ENCODE peak calls at places on chromosomes 12 and 14, in four cellular contexts. R is A549, Q is GM12878, E is IMR-90. O is an unnamed sample.

GRCh38 chr14:71711619-71712018 is 220.6 kb upstream of the RGS6 start:
- DNase-seq in R (no peak), Q (no peak), E (peak; percentile 94), O (no peak)

GRCh38 chr14:31124197-31124596 is 83.4 kb downstream of the HECTD1 start:
- DNase-seq in R (no peak), Q (no peak), E (no peak), O (no peak)

GRCh38 chr14:61385002-61385685 is 63.8 kb downstream of the PRKCH start:
- DNase-seq in R (no peak), Q (no peak), E (no peak), O (no peak)

GRCh38 chr14:23209651-23210423 is 26.4 kb upstream of the SLC7A8 start:
- DNase-seq in R (no peak), Q (no peak), E (peak; percentile 50), O (no peak)

GRCh38 chr12:92021665-92022033 is 124.0 kb downstream of the BTG1 start:
- DNase-seq in R (no peak), Q (no peak), E (no peak), O (no peak)

GRCh38 chr14:80419769-80420168 is 208.5 kb upstream of the DIO2 start:
- DNase-seq in R (no peak), Q (no peak), E (no peak), O (no peak)

GRCh38 chr14:90969493-90970166 is 90.8 kb downstream of the RPS6KA5 start:
- DNase-seq in R (no peak), Q (no peak), E (no peak), O (no peak)

GRCh38 chr12:111529424-111530368 is 69.4 kb downstream of the ATXN2 start:
- DNase-seq in R (peak; percentile 74), Q (peak; percentile 24), E (peak; percentile 59), O (peak; percentile 77)

GRCh38 chr14:89827260-89827659 is 127.3 kb downstream of the EFCAB11 start:
- DNase-seq in R (no peak), Q (no peak), E (no peak), O (no peak)

GRCh38 chr14:21300892-21301291 is 21.0 kb downstream of the RPGRIP1 start:
- DNase-seq in R (no peak), Q (no peak), E (no peak), O (no peak)

GRCh38 chr14:35320472-35320871 is 28.3 kb downstream of the PSMA6 start:
- DNase-seq in R (no peak), Q (no peak), E (no peak), O (no peak)

GRCh38 chr12:58678753-58679152 is 241.6 kb downstream of the LRIG3 start:
- DNase-seq in R (no peak), Q (no peak), E (no peak), O (no peak)

GRCh38 chr12:75474121-75474520 is 6.4 kb upstream of the GLIPR1 start:
- DNase-seq in R (no peak), Q (no peak), E (no peak), O (no peak)

GRCh38 chr12:85016423-85016822 is 19.7 kb downstream of the TSPAN19 start:
- DNase-seq in R (peak; percentile 78), Q (no peak), E (peak; percentile 96), O (no peak)

GRCh38 chr14:92887157-92887556 is 35.8 kb upstream of the CHGA start:
- DNase-seq in R (no peak), Q (no peak), E (no peak), O (no peak)

GRCh38 chr14:22994762-22995275 is 12.5 kb upstream of the AJUBA start:
- DNase-seq in R (peak; percentile 40), Q (no peak), E (peak; percentile 48), O (peak; percentile 46)

GRCh38 chr12:110224379-110225304 is 56.4 kb upstream of the ATP2A2 start:
- DNase-seq in R (peak; percentile 88), Q (no peak), E (peak; percentile 89), O (peak; percentile 22)

GRCh38 chr12:96108321-96108720 is 72.9 kb upstream of the LTA4H start:
- DNase-seq in R (peak; percentile 23), Q (no peak), E (no peak), O (peak; percentile 8)

GRCh38 chr14:72892103-72892878 is 1.6 kb downstream of the DPF3 start:
- DNase-seq in R (no peak), Q (no peak), E (peak; percentile 43), O (no peak)

DNA sequence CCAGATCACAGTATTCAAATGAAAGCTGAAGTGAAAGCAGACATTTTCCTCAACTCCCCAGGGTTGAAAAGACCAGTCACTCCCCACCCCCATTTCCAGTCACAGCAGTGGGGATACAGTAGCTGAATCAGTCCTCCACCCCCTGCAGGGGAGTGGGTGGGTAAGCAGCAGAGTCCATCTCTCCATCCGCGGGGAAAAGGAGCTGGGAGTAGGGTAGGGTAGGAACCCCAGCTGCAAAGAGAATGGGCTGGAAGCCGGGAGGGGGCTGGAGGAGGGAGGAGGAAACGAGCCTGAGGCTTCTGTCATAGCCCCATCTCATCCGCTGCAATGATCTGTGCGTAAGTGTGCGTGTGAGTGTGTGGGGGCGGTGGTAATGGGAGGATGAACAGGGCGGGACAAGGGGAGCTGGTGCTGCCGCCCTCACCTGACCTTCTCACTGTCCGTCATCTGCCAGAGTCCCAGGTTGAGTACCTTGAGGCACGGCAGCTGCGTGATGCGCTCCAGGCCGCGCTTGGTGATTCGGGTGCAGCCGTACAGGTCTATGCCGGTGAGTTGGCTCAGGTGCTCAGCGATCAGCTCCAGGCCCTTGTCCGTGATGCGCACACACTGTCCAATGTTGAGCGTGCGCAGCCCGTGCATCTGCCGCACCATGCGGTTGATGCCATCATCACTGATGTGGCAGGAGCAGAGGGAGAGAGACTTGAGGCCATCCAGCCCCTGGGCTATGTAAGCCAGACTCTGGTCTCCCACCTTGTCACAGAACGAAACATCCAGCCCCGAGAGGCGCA is 1.7 kb downstream of the FBXL14 start:
- DNase-seq in R (no peak), Q (no peak), E (peak; percentile 84), O (peak; percentile 64)
- TF ChIP-seq BHLHE40 in R (no peak), Q (no peak), E (no peak), O (no peak)

GRCh38 chr12:117064049-117064448 is 35.2 kb downstream of the TESC start:
- DNase-seq in R (no peak), Q (no peak), E (no peak), O (no peak)

GRCh38 chr12:117061555-117062079 is 37.6 kb downstream of the TESC start:
- DNase-seq in R (no peak), Q (no peak), E (no peak), O (no peak)

GRCh38 chr12:117064596-117064995 is 34.6 kb downstream of the TESC start:
- DNase-seq in R (no peak), Q (no peak), E (no peak), O (no peak)

GRCh38 chr12:117060927-117061300 is 38.3 kb downstream of the TESC start:
- DNase-seq in R (no peak), Q (no peak), E (no peak), O (no peak)

DNA sequence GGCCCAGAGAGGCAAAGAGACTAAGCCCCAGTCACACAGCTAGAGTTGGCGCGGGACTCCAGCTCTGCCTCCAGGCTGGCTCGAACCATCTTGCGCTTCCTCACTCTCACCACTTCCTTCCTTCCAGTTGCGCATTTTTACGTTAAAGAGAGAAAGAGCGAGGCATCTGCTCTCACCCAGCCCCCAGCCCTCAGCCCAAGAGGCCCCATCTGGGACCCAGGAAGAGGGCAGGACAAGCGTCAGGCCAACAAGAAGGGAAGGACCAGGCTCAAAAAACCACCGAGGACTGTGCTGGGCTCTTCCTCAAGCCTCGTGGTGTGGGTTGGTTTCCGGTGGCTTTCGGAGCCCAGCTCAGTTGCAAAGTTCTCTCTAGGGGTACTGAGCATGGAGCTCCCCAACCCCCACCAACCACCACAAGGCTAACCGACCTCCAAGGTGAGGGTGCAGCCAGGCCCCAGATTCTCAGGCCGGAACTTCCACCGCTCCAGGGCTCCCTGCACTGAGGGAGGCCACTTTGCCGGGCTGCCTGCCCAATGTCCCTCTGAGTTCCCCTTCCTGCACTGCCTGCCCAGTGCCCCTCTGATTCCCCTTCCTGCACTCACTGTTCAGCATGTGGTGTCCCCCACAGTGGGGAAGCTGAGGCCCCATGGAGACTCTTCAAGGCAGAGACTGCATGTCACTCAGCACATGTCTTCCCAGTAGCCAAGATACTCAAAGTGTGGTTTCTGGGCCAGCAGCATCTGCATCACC is 35.9 kb downstream of the TESC start:
- DNase-seq in R (no peak), Q (peak; percentile 55), E (no peak), O (no peak)
- TF ChIP-seq RFX5 in R (no peak), Q (no peak), E (no peak), O (no peak)

DNA sequence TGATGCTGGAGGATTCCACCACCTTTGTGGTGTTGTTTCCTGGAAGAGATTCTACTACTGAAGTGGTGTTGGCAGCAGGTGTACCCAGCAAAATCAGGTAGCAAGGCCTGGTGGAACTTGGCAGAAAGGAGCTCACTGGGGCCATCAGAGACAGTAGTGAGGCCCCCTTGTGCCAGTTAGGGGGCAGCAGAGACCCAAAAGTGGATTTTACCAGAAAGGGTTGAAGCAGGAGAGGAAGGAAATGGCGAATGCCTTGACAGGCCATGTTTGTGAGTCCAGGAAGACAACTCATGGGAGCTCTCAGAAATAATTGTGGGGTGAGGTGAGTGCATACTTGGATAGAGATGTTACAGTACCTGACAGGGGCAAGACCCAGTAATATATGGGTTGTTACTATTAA is 137.7 kb upstream of the FGD4 start:
- DNase-seq in R (peak; percentile 53), Q (no peak), E (no peak), O (peak; percentile 16)
- TF ChIP-seq BHLHE40 in R (no peak), Q (no peak), E (no peak), O (no peak)

GRCh38 chr14:59428581-59429012 is 36.6 kb downstream of the GPR135 start:
- DNase-seq in R (no peak), Q (no peak), E (peak; percentile 83), O (no peak)
- TF ChIP-seq RFX5 in R (no peak), Q (no peak), E (no peak), O (no peak)

DNA sequence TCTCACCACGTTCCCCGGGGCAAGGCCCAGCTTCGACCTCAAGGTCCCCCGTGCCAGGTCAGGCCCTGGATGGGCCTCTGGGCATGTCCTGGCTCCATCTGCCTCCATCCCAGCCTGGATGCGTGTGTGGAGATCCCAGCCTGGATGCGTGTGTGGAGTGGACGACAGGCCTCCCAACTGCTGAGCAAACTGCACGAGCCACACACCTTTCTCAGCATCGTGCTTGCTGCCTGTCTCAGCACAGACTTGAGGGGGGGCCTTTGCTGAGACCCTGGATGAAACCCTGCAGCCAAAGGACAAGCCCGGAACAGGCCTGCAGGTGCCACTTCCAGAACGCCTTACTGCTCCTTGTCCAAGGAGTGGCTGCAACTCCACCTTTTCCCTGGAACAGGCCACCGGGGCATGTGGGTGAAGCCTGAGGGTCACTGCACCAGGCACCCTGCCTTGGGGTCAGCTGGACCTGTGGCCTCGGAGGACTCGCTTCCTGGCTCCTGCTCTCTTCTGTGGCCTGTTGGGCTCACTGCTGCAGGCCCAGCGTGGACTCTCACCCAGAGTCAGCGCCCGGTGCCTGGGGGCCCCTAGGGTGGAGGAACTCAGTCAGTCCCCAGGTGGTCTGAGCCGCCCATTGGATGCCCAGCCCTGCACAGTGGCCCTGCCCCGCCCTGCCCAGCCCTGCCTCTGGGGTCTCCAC is 176.0 kb downstream of the KIF26A start:
- DNase-seq in R (no peak), Q (no peak), E (no peak), O (no peak)
- TF ChIP-seq BHLHE40 in R (no peak), Q (no peak), E (no peak), O (no peak)

DNA sequence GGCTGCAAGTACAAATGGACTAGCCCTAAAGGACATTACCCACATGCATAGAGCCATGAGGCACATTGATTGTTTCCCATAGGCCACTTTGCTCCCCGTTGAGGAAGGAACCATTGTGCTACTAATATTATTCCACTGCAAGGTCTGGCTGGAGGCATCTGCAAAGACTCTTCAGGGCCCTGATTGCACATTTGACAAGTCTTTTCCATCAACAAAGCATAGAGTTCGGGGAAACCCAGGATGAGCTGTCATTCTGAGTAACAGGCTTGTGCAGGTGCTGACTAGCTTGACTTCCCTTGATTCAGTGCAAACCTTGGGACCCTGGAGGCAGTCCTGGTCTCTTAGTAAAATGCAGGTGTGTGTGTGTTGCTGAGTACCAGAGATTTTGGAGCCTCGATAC is 73.8 kb downstream of the SUSD6 start:
- DNase-seq in R (no peak), Q (no peak), E (peak; percentile 84), O (no peak)
- TF ChIP-seq RFX5 in R (no peak), Q (no peak), E (no peak), O (no peak)